ENCODE peak calls at places on chromosome 22, in four cellular contexts. One of them, this sample, is unnamed.

GRCh38 chr22:34866501-34867171 is 199.3 kb upstream of the ISX start:
- DNase-seq in K562: no peak
- DNase-seq in GM12878: no peak
- DNase-seq in HepG2: no peak
- DNase-seq in this sample: no peak

GRCh38 chr22:50056214-50056972 is 1.7 kb downstream of the TTLL8 start:
- DNase-seq in GM12878: no peak
- DNase-seq in HepG2: no peak
- DNase-seq in K562: no peak
- DNase-seq in this sample: no peak

GRCh38 chr22:39955675-39956074 is 4.5 kb upstream of the TMA7B start:
- DNase-seq in GM12878: no peak
- DNase-seq in HepG2: no peak
- DNase-seq in K562: no peak
- DNase-seq in this sample: no peak

GRCh38 chr22:40388231-40388630 is 17.8 kb downstream of the SGSM3 start:
- DNase-seq in HepG2: no peak
- DNase-seq in K562: peak; percentile 32
- DNase-seq in GM12878: no peak
- DNase-seq in this sample: no peak

GRCh38 chr22:31874821-31875220 is 69.5 kb upstream of the YWHAH start:
- DNase-seq in K562: no peak
- DNase-seq in HepG2: no peak
- DNase-seq in GM12878: no peak
- DNase-seq in this sample: no peak

GRCh38 chr22:28917747-28918543 is 34.6 kb downstream of the ZNRF3 start:
- DNase-seq in K562: no peak
- DNase-seq in HepG2: peak; percentile 86
- DNase-seq in GM12878: no peak
- DNase-seq in this sample: no peak

GRCh38 chr22:24322522-24322921 is 51.9 kb downstream of the SPECC1L start:
- DNase-seq in K562: no peak
- DNase-seq in GM12878: no peak
- DNase-seq in HepG2: no peak
- DNase-seq in this sample: no peak

GRCh38 chr22:35838849-35839646 is 121.4 kb downstream of the APOL5 start:
- DNase-seq in HepG2: peak; percentile 45
- DNase-seq in K562: no peak
- DNase-seq in GM12878: no peak
- DNase-seq in this sample: peak; percentile 31

GRCh38 chr22:27801197-27801615 is 350 bp downstream of the MN1 start:
- DNase-seq in HepG2: no peak
- DNase-seq in K562: peak; percentile 13
- DNase-seq in GM12878: no peak
- DNase-seq in this sample: peak; percentile 72

GRCh38 chr22:20779813-20780148 is 5.9 kb downstream of the SERPIND1 start:
- DNase-seq in K562: no peak
- DNase-seq in HepG2: no peak
- DNase-seq in GM12878: no peak
- DNase-seq in this sample: no peak

GRCh38 chr22:35894937-35895708 is 133.5 kb downstream of the RBFOX2 start:
- DNase-seq in HepG2: no peak
- DNase-seq in K562: no peak
- DNase-seq in GM12878: no peak
- DNase-seq in this sample: peak; percentile 27

DNA sequence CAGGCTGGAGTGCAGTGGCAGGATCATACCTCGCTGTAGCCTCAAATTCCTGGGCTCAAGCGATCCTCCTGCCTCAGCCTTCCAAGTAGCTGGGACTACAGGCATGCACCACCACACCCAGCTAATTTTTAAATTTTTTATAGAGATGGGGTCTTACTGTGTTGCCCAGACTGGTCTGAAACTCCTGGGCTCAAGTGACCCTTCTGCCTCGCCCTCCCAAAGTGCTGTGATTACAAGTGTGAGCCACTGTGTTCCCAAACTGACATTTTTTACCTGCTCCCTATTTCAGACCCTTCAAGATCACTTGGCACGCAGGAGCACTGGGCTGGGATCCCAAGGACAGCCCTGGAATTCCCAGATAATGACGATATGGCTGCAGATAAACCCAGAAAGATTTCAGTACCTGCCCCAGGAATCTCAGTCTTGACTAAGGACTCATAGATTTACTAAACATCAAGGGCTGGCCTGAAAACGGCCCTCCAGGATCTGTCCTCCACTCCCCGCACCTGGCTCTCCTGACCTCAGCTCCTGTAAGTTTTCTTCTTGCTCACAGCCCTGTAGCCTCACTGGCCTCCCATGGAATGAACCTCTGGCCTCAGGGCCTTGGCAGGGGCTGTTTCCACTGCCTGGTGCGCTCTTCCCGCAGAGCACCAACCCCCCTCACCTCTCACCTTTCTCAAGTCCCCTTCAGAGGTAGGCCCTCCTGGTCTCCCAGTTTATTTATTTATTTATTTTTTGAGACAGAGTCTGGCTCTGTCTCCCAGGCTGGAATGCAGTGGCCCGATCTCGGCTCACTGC is 3.6 kb upstream of the CSNK1E start:
- DNase-seq in HepG2: no peak
- DNase-seq in K562: no peak
- DNase-seq in GM12878: no peak
- DNase-seq in this sample: no peak
- TF ChIP-seq FOXM1 in HepG2: no peak
- TF ChIP-seq FOXM1 in K562: no peak
- TF ChIP-seq FOXM1 in GM12878: no peak
- TF ChIP-seq FOXM1 in this sample: no peak

GRCh38 chr22:43183496-43184263 is 3.3 kb downstream of the TTLL12 start:
- DNase-seq in K562: peak; percentile 79
- DNase-seq in HepG2: peak; percentile 67
- DNase-seq in GM12878: no peak
- DNase-seq in this sample: no peak
- TF ChIP-seq TARDBP in K562: no peak
- TF ChIP-seq TARDBP in HepG2: no peak
- TF ChIP-seq TARDBP in GM12878: no peak
- TF ChIP-seq TARDBP in this sample: no peak

DNA sequence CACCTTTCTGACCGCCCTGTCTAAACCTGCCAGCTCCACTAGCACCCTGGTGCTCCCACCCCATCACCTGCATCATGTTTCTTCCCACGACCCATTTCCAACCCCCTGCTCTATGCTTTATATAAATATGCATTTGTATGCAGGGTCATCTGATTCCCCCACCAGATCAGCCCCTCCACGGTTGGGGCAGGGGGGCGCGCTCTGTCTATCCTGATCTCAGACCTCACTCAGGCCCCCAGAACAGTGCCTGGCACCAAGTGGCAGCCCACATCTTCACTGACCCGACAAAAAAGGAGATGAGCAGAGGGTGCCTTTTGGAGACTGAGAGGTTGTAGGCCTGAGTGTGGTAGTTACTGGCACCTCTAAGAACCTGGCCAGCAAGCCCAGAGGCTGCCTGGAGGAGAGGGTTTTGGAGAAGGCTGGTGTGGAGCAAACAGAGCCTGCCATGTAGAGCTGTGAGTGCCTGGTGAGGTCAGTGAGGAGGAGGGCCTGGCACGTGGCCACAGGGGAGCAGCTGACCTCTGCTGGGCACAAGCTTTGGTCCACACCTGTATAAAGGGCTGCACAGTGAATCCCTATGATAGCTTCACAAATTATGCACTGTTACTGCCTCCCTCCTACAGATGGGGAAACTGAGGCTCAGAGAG is 86.3 kb upstream of the RTL6 start:
- DNase-seq in HepG2: no peak
- DNase-seq in GM12878: no peak
- DNase-seq in K562: no peak
- DNase-seq in this sample: no peak
- TF ChIP-seq FOXM1 in HepG2: no peak
- TF ChIP-seq FOXM1 in GM12878: no peak
- TF ChIP-seq FOXM1 in K562: no peak
- TF ChIP-seq FOXM1 in this sample: no peak

DNA sequence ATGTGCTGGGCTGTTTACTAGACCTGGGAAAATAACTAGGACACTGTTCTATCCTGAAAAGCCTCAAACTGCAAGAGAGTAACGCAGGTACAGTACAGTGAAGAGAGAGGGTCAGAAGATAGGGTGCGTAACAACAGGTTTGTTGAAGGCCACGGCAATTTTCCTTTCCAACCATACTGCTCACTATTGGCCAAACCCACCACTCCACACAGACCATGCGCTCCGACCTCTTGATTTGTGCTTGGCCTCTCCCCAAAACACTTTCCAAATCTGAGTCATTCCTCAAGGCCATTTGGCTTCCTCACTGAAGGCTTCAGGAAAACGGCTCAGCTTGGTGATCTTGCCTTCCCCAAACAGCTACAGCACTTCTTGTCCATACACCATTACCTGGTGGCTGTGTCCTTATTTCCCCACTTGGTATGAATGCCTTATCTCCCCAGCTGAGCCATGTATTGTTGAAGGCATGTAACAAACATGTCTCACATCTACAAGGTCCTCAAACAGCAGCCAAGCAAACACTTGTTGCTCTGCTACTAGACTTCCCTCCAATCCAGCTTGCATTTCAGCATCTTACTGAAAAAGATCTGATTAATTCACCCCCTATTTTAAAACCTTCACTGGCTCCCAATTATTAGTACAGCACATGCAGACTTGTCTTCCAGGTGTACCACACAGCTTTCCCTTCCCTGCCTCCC is 40.9 kb downstream of the TCF20 start:
- DNase-seq in HepG2: no peak
- DNase-seq in K562: no peak
- DNase-seq in GM12878: no peak
- DNase-seq in this sample: no peak
- TF ChIP-seq TARDBP in HepG2: no peak
- TF ChIP-seq TARDBP in K562: no peak
- TF ChIP-seq TARDBP in GM12878: no peak
- TF ChIP-seq TARDBP in this sample: no peak

DNA sequence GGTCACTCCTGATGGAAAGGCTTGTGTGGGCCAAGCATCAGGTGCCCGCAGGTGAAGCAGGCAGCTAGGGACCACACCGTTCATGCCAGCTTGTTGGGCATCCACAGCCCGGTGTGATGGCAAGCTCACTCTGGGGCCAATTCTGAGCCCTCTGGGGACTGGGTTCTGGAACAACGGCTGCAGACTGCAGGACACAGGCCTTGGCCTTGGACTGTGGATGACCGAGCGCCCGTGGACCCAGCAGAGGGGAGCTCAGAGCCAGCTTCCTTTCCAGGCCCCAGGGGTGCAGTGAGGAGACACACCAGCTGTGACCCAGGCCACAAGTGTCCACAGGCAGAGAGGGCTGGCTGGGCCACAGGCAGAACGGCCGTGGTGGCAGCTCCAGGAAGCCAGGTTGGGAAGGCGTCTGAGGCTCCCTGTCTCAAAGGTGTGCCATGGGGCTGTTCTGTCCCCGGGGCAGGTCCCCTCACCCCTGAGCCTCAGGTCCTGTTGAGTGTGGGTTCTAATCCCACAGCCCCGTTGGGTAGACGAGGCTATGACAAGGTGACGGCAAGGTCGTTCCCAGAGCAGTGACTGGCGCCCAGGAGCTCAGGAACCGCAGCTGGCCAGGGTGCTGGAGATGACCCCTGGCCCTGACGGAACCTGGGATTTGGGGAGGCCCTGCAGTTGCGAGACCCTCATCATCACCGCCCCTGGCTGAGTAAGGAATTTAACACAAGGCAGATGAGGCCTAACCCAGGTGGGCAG is 1079.4 kb downstream of the BRD1 start:
- DNase-seq in HepG2: no peak
- DNase-seq in GM12878: no peak
- DNase-seq in K562: no peak
- DNase-seq in this sample: no peak
- TF ChIP-seq FOXM1 in HepG2: no peak
- TF ChIP-seq FOXM1 in GM12878: no peak
- TF ChIP-seq FOXM1 in K562: no peak
- TF ChIP-seq FOXM1 in this sample: no peak

GRCh38 chr22:17194213-17194612 is 25.0 kb downstream of the ADA2 start:
- DNase-seq in HepG2: no peak
- DNase-seq in GM12878: no peak
- DNase-seq in K562: peak; percentile 8
- DNase-seq in this sample: no peak

GRCh38 chr22:17201285-17201945 is 17.8 kb downstream of the ADA2 start:
- DNase-seq in GM12878: no peak
- DNase-seq in K562: peak; percentile 43
- DNase-seq in HepG2: peak; percentile 53
- DNase-seq in this sample: no peak

GRCh38 chr22:17199131-17199731 is 20.0 kb downstream of the ADA2 start:
- DNase-seq in HepG2: no peak
- DNase-seq in K562: peak; percentile 11
- DNase-seq in GM12878: no peak
- DNase-seq in this sample: no peak

GRCh38 chr22:17198188-17199130 is 20.8 kb downstream of the ADA2 start:
- DNase-seq in HepG2: no peak
- DNase-seq in GM12878: no peak
- DNase-seq in K562: peak; percentile 58
- DNase-seq in this sample: no peak
- TF ChIP-seq TARDBP in HepG2: no peak
- TF ChIP-seq TARDBP in GM12878: no peak
- TF ChIP-seq TARDBP in K562: no peak
- TF ChIP-seq TARDBP in this sample: no peak

DNA sequence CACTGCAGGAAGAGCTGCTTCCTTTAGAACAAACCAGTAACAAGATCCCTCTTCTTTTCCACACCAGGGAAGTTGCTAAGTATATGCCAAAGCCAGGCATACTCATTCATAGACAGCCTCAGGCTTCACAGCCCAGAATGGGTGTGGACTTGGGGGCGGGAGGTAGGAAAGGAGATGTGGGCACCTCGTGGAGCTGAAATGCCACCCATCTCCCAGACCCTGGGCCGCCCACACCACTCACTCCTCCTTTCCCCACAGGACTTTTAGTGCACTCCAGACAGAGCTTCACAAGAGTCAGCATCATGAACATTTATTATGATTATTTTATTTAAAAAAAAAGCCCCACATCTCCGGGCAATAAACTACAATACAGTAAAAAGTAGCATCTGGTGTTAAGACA is 16.1 kb upstream of the TMEM121B start:
- DNase-seq in HepG2: no peak
- DNase-seq in K562: no peak
- DNase-seq in GM12878: no peak
- DNase-seq in this sample: no peak
- TF ChIP-seq FOXM1 in HepG2: no peak
- TF ChIP-seq FOXM1 in K562: no peak
- TF ChIP-seq FOXM1 in GM12878: no peak
- TF ChIP-seq FOXM1 in this sample: no peak

GRCh38 chr22:37161442-37161841 is 11.7 kb upstream of the IL2RB start:
- DNase-seq in GM12878: no peak
- DNase-seq in K562: peak; percentile 70
- DNase-seq in HepG2: peak; percentile 18
- DNase-seq in this sample: peak; percentile 48
- TF ChIP-seq TARDBP in GM12878: no peak
- TF ChIP-seq TARDBP in K562: no peak
- TF ChIP-seq TARDBP in HepG2: no peak
- TF ChIP-seq TARDBP in this sample: no peak

GRCh38 chr22:30140414-30140813 is 60.1 kb downstream of the HORMAD2 start:
- DNase-seq in K562: no peak
- DNase-seq in GM12878: no peak
- DNase-seq in HepG2: no peak
- DNase-seq in this sample: no peak
- TF ChIP-seq FOXM1 in K562: no peak
- TF ChIP-seq FOXM1 in GM12878: no peak
- TF ChIP-seq FOXM1 in HepG2: no peak
- TF ChIP-seq FOXM1 in this sample: no peak